ENCODE peak calls at places on chromosomes 1 and 21, in five cellular contexts. One of them, this sample, is unnamed. For H3K27me3, the result is how much of the 10 kb centered on the place peaks cover.

GRCh38 chr1:62314951-62315350 is 4.3 kb downstream of the KANK4 start:
- DNase-seq in heart right ventricle: no peak
- DNase-seq in prostate gland: no peak
- DNase-seq in AG04450: no peak
- DNase-seq in mammary epithelial cell: no peak
- DNase-seq in this sample: no peak

GRCh38 chr1:10173582-10173981 is 36.8 kb upstream of the KIF1B start:
- DNase-seq in AG04450: no peak
- DNase-seq in mammary epithelial cell: no peak
- DNase-seq in heart right ventricle: no peak
- DNase-seq in prostate gland: no peak
- DNase-seq in this sample: no peak

GRCh38 chr1:184545601-184546000 is 158.8 kb downstream of the C1orf21 start:
- DNase-seq in AG04450: no peak
- DNase-seq in mammary epithelial cell: peak
- DNase-seq in prostate gland: peak
- DNase-seq in heart right ventricle: no peak
- DNase-seq in this sample: no peak

GRCh38 chr21:16388291-16388690 is 658.5 kb downstream of the USP25 start:
- DNase-seq in prostate gland: no peak
- DNase-seq in heart right ventricle: no peak
- DNase-seq in mammary epithelial cell: no peak
- DNase-seq in AG04450: no peak
- DNase-seq in this sample: no peak

GRCh38 chr21:42056996-42057689 is 14.0 kb upstream of the UMODL1 start:
- DNase-seq in prostate gland: peak
- DNase-seq in heart right ventricle: no peak
- DNase-seq in AG04450: peak
- DNase-seq in mammary epithelial cell: peak
- DNase-seq in this sample: no peak

GRCh38 chr1:86247553-86248279 is 91.1 kb upstream of the COL24A1 start:
- DNase-seq in AG04450: no peak
- DNase-seq in mammary epithelial cell: no peak
- DNase-seq in heart right ventricle: no peak
- DNase-seq in prostate gland: no peak
- DNase-seq in this sample: peak

GRCh38 chr1:168488153-168488552 is 55.6 kb downstream of the XCL2 start:
- DNase-seq in prostate gland: no peak
- DNase-seq in heart right ventricle: peak
- DNase-seq in mammary epithelial cell: peak
- DNase-seq in AG04450: no peak
- DNase-seq in this sample: peak

GRCh38 chr1:183164963-183165362 is 21.1 kb upstream of the LAMC2 start:
- DNase-seq in mammary epithelial cell: peak
- DNase-seq in AG04450: no peak
- DNase-seq in prostate gland: no peak
- DNase-seq in heart right ventricle: no peak
- DNase-seq in this sample: no peak

GRCh38 chr1:195867638-195868037 is 740.6 kb downstream of the KCNT2 start:
- DNase-seq in prostate gland: no peak
- DNase-seq in AG04450: no peak
- DNase-seq in mammary epithelial cell: no peak
- DNase-seq in heart right ventricle: no peak
- DNase-seq in this sample: no peak

GRCh38 chr1:62294211-62294610 is 25.0 kb downstream of the KANK4 start:
- DNase-seq in AG04450: no peak
- DNase-seq in mammary epithelial cell: no peak
- DNase-seq in heart right ventricle: no peak
- DNase-seq in prostate gland: no peak
- DNase-seq in this sample: no peak

GRCh38 chr1:154972517-154973343 is 1.8 kb upstream of the CKS1B start:
- DNase-seq in mammary epithelial cell: peak
- DNase-seq in heart right ventricle: peak
- DNase-seq in AG04450: peak
- DNase-seq in prostate gland: peak
- DNase-seq in this sample: no peak

GRCh38 chr1:3663999-3664699 is 11.8 kb downstream of the TP73 start:
- DNase-seq in mammary epithelial cell: no peak
- DNase-seq in heart right ventricle: no peak
- DNase-seq in AG04450: no peak
- DNase-seq in prostate gland: no peak
- DNase-seq in this sample: no peak

GRCh38 chr1:23116921-23117699 is 51.5 kb downstream of the LUZP1 start:
- DNase-seq in AG04450: no peak
- DNase-seq in heart right ventricle: no peak
- DNase-seq in prostate gland: no peak
- DNase-seq in mammary epithelial cell: no peak
- DNase-seq in this sample: no peak

GRCh38 chr1:24321712-24322635 is 2.8 kb downstream of the GRHL3 start:
- DNase-seq in prostate gland: peak
- DNase-seq in mammary epithelial cell: peak
- DNase-seq in AG04450: peak
- DNase-seq in heart right ventricle: peak
- DNase-seq in this sample: no peak

GRCh38 chr1:66350001-66350547 is 183.9 kb upstream of the SGIP1 start:
- DNase-seq in AG04450: no peak
- DNase-seq in heart right ventricle: peak
- DNase-seq in mammary epithelial cell: peak
- DNase-seq in prostate gland: peak
- DNase-seq in this sample: no peak

GRCh38 chr1:53349968-53350852 is 22.3 kb upstream of the LRP8 start:
- DNase-seq in prostate gland: no peak
- DNase-seq in AG04450: no peak
- DNase-seq in mammary epithelial cell: no peak
- DNase-seq in heart right ventricle: no peak
- DNase-seq in this sample: no peak

GRCh38 chr1:1136547-1137230 is 20.8 kb upstream of the C1orf159 start:
- DNase-seq in AG04450: no peak
- DNase-seq in prostate gland: peak
- DNase-seq in mammary epithelial cell: no peak
- DNase-seq in heart right ventricle: no peak
- DNase-seq in this sample: no peak
- H3K4me3 ChIP-seq in AG04450: no peak
- H3K4me3 ChIP-seq in prostate gland: peak
- H3K4me3 ChIP-seq in mammary epithelial cell: no peak
- H3K4me3 ChIP-seq in heart right ventricle: no peak
- H3K4me3 ChIP-seq in this sample: no peak

DNA sequence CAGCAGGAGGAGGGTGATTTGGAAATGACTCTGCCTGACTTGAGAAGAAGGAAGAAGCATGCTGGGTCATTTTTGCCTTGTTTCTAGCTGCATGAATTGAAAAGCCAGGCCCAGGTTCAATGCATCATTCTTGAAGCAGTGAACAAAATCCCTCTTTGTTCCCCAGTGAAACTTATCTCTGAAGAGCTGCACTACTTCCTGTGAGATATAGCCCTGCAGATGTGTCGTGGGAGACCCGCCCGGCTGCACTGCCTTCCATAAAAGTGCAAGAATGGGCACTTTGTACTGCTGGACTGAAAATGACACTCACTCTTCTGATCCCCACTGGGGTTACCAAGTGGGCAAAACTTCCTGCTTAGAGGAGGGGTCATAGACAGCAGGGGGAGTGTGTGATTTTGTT is 249.2 kb upstream of the NFIA start:
- DNase-seq in AG04450: no peak
- DNase-seq in mammary epithelial cell: peak
- DNase-seq in prostate gland: no peak
- DNase-seq in heart right ventricle: peak
- DNase-seq in this sample: no peak
- H3K27me3 ChIP-seq in AG04450: under half
- H3K27me3 ChIP-seq in mammary epithelial cell: under half
- H3K27me3 ChIP-seq in prostate gland: under half
- H3K27me3 ChIP-seq in heart right ventricle: under half
- H3K27me3 ChIP-seq in this sample: under half

DNA sequence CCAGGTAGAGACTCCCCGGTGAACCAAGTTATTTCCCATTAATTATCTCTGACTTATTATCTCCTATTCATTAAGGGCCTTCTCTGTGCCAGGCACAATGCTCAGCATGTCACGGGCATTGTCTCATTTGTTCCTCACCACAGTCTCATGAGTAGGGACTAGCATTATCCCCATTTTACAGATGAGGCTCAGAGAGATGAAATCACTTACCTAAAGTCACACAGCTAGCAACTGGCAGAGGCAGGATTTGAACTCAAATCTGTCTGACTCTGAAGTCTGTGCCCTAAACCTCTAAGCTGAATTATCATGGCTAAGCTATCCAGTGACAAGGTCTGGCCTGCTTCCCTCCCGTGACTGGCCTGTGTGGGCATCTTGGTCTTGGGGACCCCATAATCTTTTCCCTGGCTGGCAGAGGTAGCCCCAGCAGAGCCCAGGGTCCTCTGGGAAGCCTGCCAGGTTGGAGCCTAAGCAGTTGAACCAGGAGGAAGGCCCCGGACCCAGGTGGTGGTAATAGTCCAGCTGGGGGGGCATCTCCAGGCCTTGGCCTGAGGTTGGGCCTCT is 4.5 kb downstream of the MAP7D1 start:
- DNase-seq in AG04450: no peak
- DNase-seq in mammary epithelial cell: no peak
- DNase-seq in heart right ventricle: no peak
- DNase-seq in prostate gland: no peak
- DNase-seq in this sample: no peak
- H3K4me3 ChIP-seq in AG04450: peak
- H3K4me3 ChIP-seq in mammary epithelial cell: peak
- H3K4me3 ChIP-seq in heart right ventricle: peak
- H3K4me3 ChIP-seq in prostate gland: no peak
- H3K4me3 ChIP-seq in this sample: peak

DNA sequence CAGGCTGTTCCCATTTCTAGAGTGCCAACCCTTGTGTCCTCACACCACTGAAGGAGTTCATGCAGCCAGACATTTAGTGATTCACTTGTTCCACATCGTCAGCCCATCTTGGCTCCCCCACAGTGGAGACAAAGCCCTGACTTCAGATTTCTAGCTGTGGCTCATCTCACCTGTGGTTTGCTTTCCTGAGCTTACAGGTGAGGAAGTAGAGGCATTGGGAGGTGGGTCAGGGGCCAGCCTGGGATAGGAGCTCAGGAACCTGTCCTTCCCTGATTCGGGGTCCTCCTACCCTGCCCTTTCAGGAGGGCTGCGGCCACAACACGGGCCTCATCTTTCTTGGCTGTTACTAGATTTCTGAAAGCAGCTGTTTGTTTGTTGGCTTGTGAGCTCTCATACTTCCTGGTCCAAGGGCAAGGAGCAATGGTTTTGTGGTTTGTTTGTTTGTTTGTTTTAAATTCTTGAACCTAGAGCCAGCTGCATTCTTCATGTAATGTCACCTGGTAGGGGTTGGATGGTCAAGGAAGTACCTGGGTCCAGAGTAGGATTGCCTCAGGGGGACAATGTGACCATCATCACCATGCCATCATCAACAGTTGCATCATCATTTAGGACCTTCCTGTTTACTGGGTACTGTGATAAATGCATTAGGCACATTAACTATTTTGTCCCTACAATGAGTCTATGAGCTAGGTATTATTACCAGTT is 14.5 kb upstream of the MYOG start:
- DNase-seq in AG04450: no peak
- DNase-seq in mammary epithelial cell: no peak
- DNase-seq in prostate gland: no peak
- DNase-seq in heart right ventricle: no peak
- DNase-seq in this sample: no peak
- H3K27me3 ChIP-seq in AG04450: under half
- H3K27me3 ChIP-seq in mammary epithelial cell: under half
- H3K27me3 ChIP-seq in prostate gland: under half
- H3K27me3 ChIP-seq in heart right ventricle: under half
- H3K27me3 ChIP-seq in this sample: under half

GRCh38 chr1:54883349-54884102 is 3.5 kb downstream of the DHCR24 start:
- DNase-seq in heart right ventricle: no peak
- DNase-seq in mammary epithelial cell: peak
- DNase-seq in prostate gland: peak
- DNase-seq in AG04450: no peak
- DNase-seq in this sample: peak

GRCh38 chr1:54884768-54885167 is 2.2 kb downstream of the DHCR24 start:
- DNase-seq in heart right ventricle: no peak
- DNase-seq in mammary epithelial cell: no peak
- DNase-seq in prostate gland: no peak
- DNase-seq in AG04450: no peak
- DNase-seq in this sample: no peak

GRCh38 chr1:54884135-54884586 is 2.8 kb downstream of the DHCR24 start:
- DNase-seq in mammary epithelial cell: no peak
- DNase-seq in AG04450: peak
- DNase-seq in heart right ventricle: no peak
- DNase-seq in prostate gland: no peak
- DNase-seq in this sample: no peak

GRCh38 chr1:54885863-54886723 is 902 bp downstream of the DHCR24 start:
- DNase-seq in prostate gland: peak
- DNase-seq in mammary epithelial cell: peak
- DNase-seq in AG04450: no peak
- DNase-seq in heart right ventricle: peak
- DNase-seq in this sample: no peak

GRCh38 chr1:54885237-54885679 is 1.7 kb downstream of the DHCR24 start:
- DNase-seq in mammary epithelial cell: no peak
- DNase-seq in prostate gland: no peak
- DNase-seq in heart right ventricle: no peak
- DNase-seq in AG04450: no peak
- DNase-seq in this sample: no peak
- H3K4me3 ChIP-seq in mammary epithelial cell: peak
- H3K4me3 ChIP-seq in prostate gland: peak
- H3K4me3 ChIP-seq in heart right ventricle: no peak
- H3K4me3 ChIP-seq in AG04450: peak
- H3K4me3 ChIP-seq in this sample: no peak

GRCh38 chr1:11439051-11439450 is 39.9 kb upstream of the DISP3 start:
- DNase-seq in mammary epithelial cell: no peak
- DNase-seq in prostate gland: no peak
- DNase-seq in heart right ventricle: no peak
- DNase-seq in AG04450: no peak
- DNase-seq in this sample: no peak

GRCh38 chr1:11443043-11443442 is 35.9 kb upstream of the DISP3 start:
- DNase-seq in heart right ventricle: no peak
- DNase-seq in AG04450: no peak
- DNase-seq in prostate gland: no peak
- DNase-seq in mammary epithelial cell: no peak
- DNase-seq in this sample: no peak

GRCh38 chr1:11444907-11445306 is 34.0 kb upstream of the DISP3 start:
- DNase-seq in prostate gland: no peak
- DNase-seq in heart right ventricle: no peak
- DNase-seq in AG04450: no peak
- DNase-seq in mammary epithelial cell: no peak
- DNase-seq in this sample: no peak

GRCh38 chr1:11441211-11441952 is 37.6 kb upstream of the DISP3 start:
- DNase-seq in AG04450: no peak
- DNase-seq in prostate gland: no peak
- DNase-seq in heart right ventricle: no peak
- DNase-seq in mammary epithelial cell: no peak
- DNase-seq in this sample: no peak
- H3K27me3 ChIP-seq in AG04450: under half
- H3K27me3 ChIP-seq in prostate gland: under half
- H3K27me3 ChIP-seq in heart right ventricle: under half
- H3K27me3 ChIP-seq in mammary epithelial cell: under half
- H3K27me3 ChIP-seq in this sample: under half

GRCh38 chr1:203295796-203296195 is 9.5 kb upstream of the BTG2 start:
- DNase-seq in heart right ventricle: no peak
- DNase-seq in AG04450: no peak
- DNase-seq in prostate gland: no peak
- DNase-seq in mammary epithelial cell: no peak
- DNase-seq in this sample: no peak
- H3K4me3 ChIP-seq in heart right ventricle: no peak
- H3K4me3 ChIP-seq in AG04450: no peak
- H3K4me3 ChIP-seq in prostate gland: no peak
- H3K4me3 ChIP-seq in mammary epithelial cell: no peak
- H3K4me3 ChIP-seq in this sample: no peak

GRCh38 chr1:228464487-228464983 is 22.6 kb upstream of the RNF187 start:
- DNase-seq in AG04450: peak
- DNase-seq in heart right ventricle: peak
- DNase-seq in mammary epithelial cell: peak
- DNase-seq in prostate gland: no peak
- DNase-seq in this sample: peak
- H3K27me3 ChIP-seq in AG04450: under half
- H3K27me3 ChIP-seq in heart right ventricle: under half
- H3K27me3 ChIP-seq in mammary epithelial cell: under half
- H3K27me3 ChIP-seq in prostate gland: under half
- H3K27me3 ChIP-seq in this sample: half or more